ENCODE peak calls at places on chromosomes 16 and 17, in six cellular contexts. E is nephron progenitor cell, L is cardiac fibroblast, N is brain pericyte, S is GM12891, F is NCI-H1930. R is an unnamed sample.

GRCh38 chr17:44788139-44788538 is 29.4 kb downstream of the ADAM11 start:
- DNase-seq in E (no peak), L (no peak), N (no peak), S (no peak), F (no peak), R (no peak)

GRCh38 chr17:63697341-63698286 is 2.3 kb downstream of the LIMD2 start:
- DNase-seq in E (no peak), L (peak; percentile 47), N (no peak), S (no peak), F (no peak), R (peak; percentile 84)

GRCh38 chr17:32487460-32488176 is 825 bp downstream of the CDK5R1 start:
- DNase-seq in E (peak; percentile 55), L (peak; percentile 13), N (no peak), S (no peak), F (no peak), R (peak; percentile 45)

GRCh38 chr16:62135903-62136302 is 99.7 kb upstream of the CDH8 start:
- DNase-seq in E (no peak), L (no peak), N (no peak), S (no peak), F (no peak), R (no peak)

GRCh38 chr17:21165922-21166598 is 39.3 kb downstream of the DHRS7B start:
- DNase-seq in E (no peak), L (no peak), N (no peak), S (no peak), F (no peak), R (no peak)

GRCh38 chr17:27810211-27810901 is 10.0 kb upstream of the NOS2 start:
- DNase-seq in E (no peak), L (no peak), N (no peak), S (peak; percentile 39), F (no peak), R (no peak)

GRCh38 chr17:6374761-6375312 is 60.1 kb downstream of the AIPL1 start:
- DNase-seq in E (peak; percentile 45), L (peak; percentile 3), N (no peak), S (no peak), F (no peak), R (no peak)

GRCh38 chr17:1487939-1488825 is 4.3 kb downstream of the MYO1C start:
- DNase-seq in E (peak; percentile 94), L (peak; percentile 84), N (no peak), S (peak; percentile 70), F (peak; percentile 59), R (peak; percentile 88)

GRCh38 chr17:2025220-2025621 is at the start of gene RTN4RL1:
- DNase-seq in E (peak; percentile 72), L (peak; percentile 45), N (no peak), S (peak; percentile 63), F (peak; percentile 56), R (peak; percentile 84)

GRCh38 chr17:29582767-29583166 is 6.7 kb downstream of the GIT1 start:
- DNase-seq in E (no peak), L (no peak), N (no peak), S (no peak), F (no peak), R (no peak)

GRCh38 chr17:8005951-8006730 is 3.7 kb downstream of the GUCY2D start:
- DNase-seq in E (no peak), L (no peak), N (no peak), S (peak; percentile 57), F (peak; percentile 79), R (no peak)

GRCh38 chr17:80633197-80633596 is 88.6 kb downstream of the RPTOR start:
- DNase-seq in E (peak; percentile 23), L (no peak), N (no peak), S (no peak), F (no peak), R (no peak)

GRCh38 chr16:69329369-69330285 is 761 bp downstream of the PDF start:
- DNase-seq in E (peak; percentile 50), L (peak; percentile 33), N (no peak), S (peak; percentile 68), F (peak; percentile 4), R (no peak)

GRCh38 chr17:563646-564045 is 151.0 kb downstream of the VPS53 start:
- DNase-seq in E (no peak), L (no peak), N (no peak), S (no peak), F (no peak), R (no peak)

GRCh38 chr17:74545456-74546230 is at the start of gene CD300C:
- DNase-seq in E (no peak), L (no peak), N (no peak), S (no peak), F (no peak), R (peak; percentile 70)

GRCh38 chr17:6413073-6413472 is 21.8 kb downstream of the AIPL1 start:
- DNase-seq in E (no peak), L (peak; percentile 49), N (no peak), S (peak; percentile 50), F (peak; percentile 11), R (no peak)

GRCh38 chr16:17367932-17368331 is 102.8 kb downstream of the XYLT1 start:
- DNase-seq in E (peak; percentile 33), L (peak; percentile 75), N (no peak), S (no peak), F (no peak), R (no peak)